ENCODE peak calls at places on chromosomes 13 and 19, in four cellular contexts. One of them, this sample, is unnamed.

GRCh38 chr13:27665333-27665732 is 43.6 kb downstream of the POLR1D start:
- DNase-seq in IMR-90: peak
- DNase-seq in esophagus muscularis mucosa: no peak
- DNase-seq in fibroblast of lung: peak
- DNase-seq in this sample: no peak

GRCh38 chr19:9828551-9829063 is 889 bp downstream of the UBL5 start:
- DNase-seq in esophagus muscularis mucosa: no peak
- DNase-seq in IMR-90: no peak
- DNase-seq in fibroblast of lung: no peak
- DNase-seq in this sample: no peak

GRCh38 chr13:113064534-113065405 is 40.8 kb upstream of the F7 start:
- DNase-seq in esophagus muscularis mucosa: no peak
- DNase-seq in IMR-90: peak
- DNase-seq in fibroblast of lung: peak
- DNase-seq in this sample: no peak

GRCh38 chr19:35043906-35044305 is 2.4 kb downstream of the HPN start:
- DNase-seq in esophagus muscularis mucosa: no peak
- DNase-seq in IMR-90: no peak
- DNase-seq in fibroblast of lung: no peak
- DNase-seq in this sample: no peak

GRCh38 chr19:28710278-28710677 is 502.7 kb downstream of the UQCRFS1 start:
- DNase-seq in esophagus muscularis mucosa: no peak
- DNase-seq in fibroblast of lung: peak
- DNase-seq in IMR-90: peak
- DNase-seq in this sample: peak

GRCh38 chr19:28351761-28352160 is 861.2 kb downstream of the UQCRFS1 start:
- DNase-seq in esophagus muscularis mucosa: peak
- DNase-seq in IMR-90: no peak
- DNase-seq in fibroblast of lung: no peak
- DNase-seq in this sample: no peak

GRCh38 chr13:60700994-60701393 is 304.0 kb downstream of the TDRD3 start:
- DNase-seq in fibroblast of lung: no peak
- DNase-seq in esophagus muscularis mucosa: no peak
- DNase-seq in IMR-90: no peak
- DNase-seq in this sample: no peak

GRCh38 chr13:98173431-98173921 is 3.6 kb downstream of the RNF113B start:
- DNase-seq in esophagus muscularis mucosa: no peak
- DNase-seq in IMR-90: peak
- DNase-seq in fibroblast of lung: peak
- DNase-seq in this sample: no peak

GRCh38 chr13:30679483-30680330 is 55.6 kb upstream of the ALOX5AP start:
- DNase-seq in IMR-90: peak
- DNase-seq in esophagus muscularis mucosa: no peak
- DNase-seq in fibroblast of lung: peak
- DNase-seq in this sample: no peak

GRCh38 chr13:25084101-25084500 is 11.8 kb upstream of the PABPC3 start:
- DNase-seq in esophagus muscularis mucosa: peak
- DNase-seq in fibroblast of lung: no peak
- DNase-seq in IMR-90: no peak
- DNase-seq in this sample: no peak

GRCh38 chr13:114110091-114110829 is 22.2 kb downstream of the RASA3 start:
- DNase-seq in esophagus muscularis mucosa: no peak
- DNase-seq in fibroblast of lung: no peak
- DNase-seq in IMR-90: no peak
- DNase-seq in this sample: peak

GRCh38 chr19:19866599-19867248 is 1.0 kb downstream of the ZNF253 start:
- DNase-seq in fibroblast of lung: peak
- DNase-seq in IMR-90: no peak
- DNase-seq in esophagus muscularis mucosa: no peak
- DNase-seq in this sample: no peak

GRCh38 chr19:46813570-46814358 is 25.4 kb upstream of the SLC1A5 start:
- DNase-seq in fibroblast of lung: peak
- DNase-seq in IMR-90: peak
- DNase-seq in esophagus muscularis mucosa: no peak
- DNase-seq in this sample: no peak

GRCh38 chr19:49339364-49340068 is 4.3 kb downstream of the CD37 start:
- DNase-seq in esophagus muscularis mucosa: peak
- DNase-seq in IMR-90: peak
- DNase-seq in fibroblast of lung: peak
- DNase-seq in this sample: no peak

GRCh38 chr13:45068036-45069001 is 52.0 kb upstream of the GTF2F2 start:
- DNase-seq in esophagus muscularis mucosa: no peak
- DNase-seq in fibroblast of lung: no peak
- DNase-seq in IMR-90: no peak
- DNase-seq in this sample: no peak

GRCh38 chr19:36331353-36332228 is 47.4 kb downstream of the ZFP14 start:
- DNase-seq in IMR-90: peak
- DNase-seq in fibroblast of lung: peak
- DNase-seq in esophagus muscularis mucosa: peak
- DNase-seq in this sample: peak

GRCh38 chr19:42528354-42529247 is at the start of gene CEACAM1:
- DNase-seq in esophagus muscularis mucosa: no peak
- DNase-seq in fibroblast of lung: no peak
- DNase-seq in IMR-90: no peak
- DNase-seq in this sample: peak

GRCh38 chr19:13906525-13906904 is 514 bp downstream of the CC2D1A start:
- DNase-seq in fibroblast of lung: no peak
- DNase-seq in esophagus muscularis mucosa: no peak
- DNase-seq in IMR-90: no peak
- DNase-seq in this sample: no peak

DNA sequence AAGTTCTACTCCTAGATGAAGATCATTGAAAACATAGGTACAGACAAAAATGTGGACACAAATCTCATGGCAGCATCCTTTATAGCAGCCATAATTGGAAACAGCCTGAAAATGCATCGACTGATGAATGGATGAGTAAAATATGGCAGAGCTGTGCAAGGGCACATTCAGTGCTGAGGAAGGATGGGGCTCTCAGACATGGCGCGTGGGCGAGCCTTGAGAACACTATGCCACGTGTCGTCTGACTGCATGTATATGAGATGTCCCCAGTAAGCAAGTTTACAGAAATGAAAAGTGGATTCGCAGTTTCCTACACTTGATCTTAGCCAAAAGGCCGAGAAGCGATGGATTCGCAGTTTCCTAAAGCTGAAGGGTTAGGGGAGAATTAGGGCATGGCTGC is 78.1 kb downstream of the RAB20 start:
- DNase-seq in IMR-90: no peak
- DNase-seq in fibroblast of lung: no peak
- DNase-seq in esophagus muscularis mucosa: no peak
- DNase-seq in this sample: no peak
- H3K4me3 ChIP-seq in IMR-90: no peak
- H3K4me3 ChIP-seq in fibroblast of lung: no peak
- H3K4me3 ChIP-seq in esophagus muscularis mucosa: no peak
- H3K4me3 ChIP-seq in this sample: no peak

GRCh38 chr13:93284056-93284455 is 57.4 kb downstream of the GPC6 start:
- DNase-seq in esophagus muscularis mucosa: no peak
- DNase-seq in IMR-90: no peak
- DNase-seq in fibroblast of lung: no peak
- DNase-seq in this sample: no peak

GRCh38 chr13:93280688-93281087 is 54.1 kb downstream of the GPC6 start:
- DNase-seq in esophagus muscularis mucosa: no peak
- DNase-seq in IMR-90: no peak
- DNase-seq in fibroblast of lung: no peak
- DNase-seq in this sample: no peak

GRCh38 chr13:93279982-93280381 is 53.4 kb downstream of the GPC6 start:
- DNase-seq in esophagus muscularis mucosa: no peak
- DNase-seq in IMR-90: no peak
- DNase-seq in fibroblast of lung: no peak
- DNase-seq in this sample: no peak

GRCh38 chr13:93286047-93286446 is 59.4 kb downstream of the GPC6 start:
- DNase-seq in esophagus muscularis mucosa: no peak
- DNase-seq in fibroblast of lung: no peak
- DNase-seq in IMR-90: no peak
- DNase-seq in this sample: no peak

DNA sequence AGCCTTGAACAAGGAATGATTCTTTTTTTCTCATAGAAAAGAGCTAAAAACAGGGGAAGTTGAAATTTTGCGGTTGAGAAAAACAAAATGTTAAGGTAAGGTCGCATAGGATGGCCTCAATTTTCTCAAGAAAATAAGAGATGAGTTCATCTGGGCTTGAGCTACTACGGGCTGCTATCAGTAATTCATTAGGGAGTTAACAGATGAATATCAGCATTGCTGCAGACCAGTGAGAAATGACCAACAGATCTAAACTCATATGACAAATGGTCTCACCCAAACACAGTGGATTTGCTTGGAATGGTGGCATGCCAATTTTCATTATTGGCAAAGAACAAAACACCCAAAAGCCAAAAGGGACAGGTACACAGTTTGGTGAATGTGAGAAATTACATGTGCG is 56.6 kb downstream of the GPC6 start:
- DNase-seq in esophagus muscularis mucosa: no peak
- DNase-seq in fibroblast of lung: no peak
- DNase-seq in IMR-90: no peak
- DNase-seq in this sample: no peak
- H3K4me3 ChIP-seq in esophagus muscularis mucosa: no peak
- H3K4me3 ChIP-seq in fibroblast of lung: no peak
- H3K4me3 ChIP-seq in IMR-90: no peak
- H3K4me3 ChIP-seq in this sample: no peak

DNA sequence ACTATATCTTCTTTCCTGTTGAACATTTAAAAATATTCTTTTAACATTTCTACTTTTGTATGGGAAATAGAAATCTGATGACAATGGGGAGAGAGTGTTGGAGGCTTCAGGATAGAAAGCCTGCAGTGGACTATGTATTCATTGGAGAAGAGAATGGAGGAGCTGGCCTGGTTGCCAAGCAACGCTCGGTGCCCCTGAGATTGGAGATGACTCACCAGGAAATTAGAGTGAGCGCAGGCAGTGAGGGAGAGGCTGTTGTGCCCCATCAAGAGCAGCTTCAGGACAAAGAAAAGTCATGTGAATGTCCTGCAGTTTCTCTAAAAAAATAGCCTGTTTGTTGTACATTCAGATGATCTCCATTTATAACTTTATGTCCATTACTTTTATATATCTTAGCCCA is 48.7 kb upstream of the ZNF835 start:
- DNase-seq in IMR-90: no peak
- DNase-seq in fibroblast of lung: no peak
- DNase-seq in esophagus muscularis mucosa: no peak
- DNase-seq in this sample: no peak
- H3K4me3 ChIP-seq in IMR-90: no peak
- H3K4me3 ChIP-seq in fibroblast of lung: no peak
- H3K4me3 ChIP-seq in esophagus muscularis mucosa: no peak
- H3K4me3 ChIP-seq in this sample: no peak

GRCh38 chr19:7907544-7907943 is 3.9 kb downstream of the MAP2K7 start:
- DNase-seq in esophagus muscularis mucosa: no peak
- DNase-seq in IMR-90: no peak
- DNase-seq in fibroblast of lung: no peak
- DNase-seq in this sample: no peak

GRCh38 chr19:7905859-7906258 is 2.2 kb downstream of the MAP2K7 start:
- DNase-seq in fibroblast of lung: no peak
- DNase-seq in IMR-90: no peak
- DNase-seq in esophagus muscularis mucosa: no peak
- DNase-seq in this sample: no peak

GRCh38 chr19:7908078-7908699 is 4.5 kb downstream of the MAP2K7 start:
- DNase-seq in fibroblast of lung: no peak
- DNase-seq in IMR-90: no peak
- DNase-seq in esophagus muscularis mucosa: no peak
- DNase-seq in this sample: no peak

GRCh38 chr19:7908742-7909461 is 5.2 kb downstream of the MAP2K7 start:
- DNase-seq in IMR-90: no peak
- DNase-seq in fibroblast of lung: no peak
- DNase-seq in esophagus muscularis mucosa: no peak
- DNase-seq in this sample: no peak

GRCh38 chr19:7907122-7907521 is 3.4 kb downstream of the MAP2K7 start:
- DNase-seq in IMR-90: no peak
- DNase-seq in esophagus muscularis mucosa: no peak
- DNase-seq in fibroblast of lung: no peak
- DNase-seq in this sample: no peak
- H3K4me3 ChIP-seq in IMR-90: no peak
- H3K4me3 ChIP-seq in esophagus muscularis mucosa: no peak
- H3K4me3 ChIP-seq in fibroblast of lung: no peak
- H3K4me3 ChIP-seq in this sample: no peak

GRCh38 chr19:50555033-50555432 is 13.2 kb downstream of the LRRC4B start:
- DNase-seq in fibroblast of lung: no peak
- DNase-seq in IMR-90: no peak
- DNase-seq in esophagus muscularis mucosa: no peak
- DNase-seq in this sample: no peak

GRCh38 chr19:50554212-50554611 is 14.0 kb downstream of the LRRC4B start:
- DNase-seq in fibroblast of lung: no peak
- DNase-seq in esophagus muscularis mucosa: no peak
- DNase-seq in IMR-90: no peak
- DNase-seq in this sample: no peak

GRCh38 chr19:50557009-50557613 is 11.1 kb downstream of the LRRC4B start:
- DNase-seq in fibroblast of lung: no peak
- DNase-seq in esophagus muscularis mucosa: no peak
- DNase-seq in IMR-90: no peak
- DNase-seq in this sample: no peak

GRCh38 chr19:50556236-50557008 is 11.8 kb downstream of the LRRC4B start:
- DNase-seq in IMR-90: peak
- DNase-seq in fibroblast of lung: peak
- DNase-seq in esophagus muscularis mucosa: no peak
- DNase-seq in this sample: peak

DNA sequence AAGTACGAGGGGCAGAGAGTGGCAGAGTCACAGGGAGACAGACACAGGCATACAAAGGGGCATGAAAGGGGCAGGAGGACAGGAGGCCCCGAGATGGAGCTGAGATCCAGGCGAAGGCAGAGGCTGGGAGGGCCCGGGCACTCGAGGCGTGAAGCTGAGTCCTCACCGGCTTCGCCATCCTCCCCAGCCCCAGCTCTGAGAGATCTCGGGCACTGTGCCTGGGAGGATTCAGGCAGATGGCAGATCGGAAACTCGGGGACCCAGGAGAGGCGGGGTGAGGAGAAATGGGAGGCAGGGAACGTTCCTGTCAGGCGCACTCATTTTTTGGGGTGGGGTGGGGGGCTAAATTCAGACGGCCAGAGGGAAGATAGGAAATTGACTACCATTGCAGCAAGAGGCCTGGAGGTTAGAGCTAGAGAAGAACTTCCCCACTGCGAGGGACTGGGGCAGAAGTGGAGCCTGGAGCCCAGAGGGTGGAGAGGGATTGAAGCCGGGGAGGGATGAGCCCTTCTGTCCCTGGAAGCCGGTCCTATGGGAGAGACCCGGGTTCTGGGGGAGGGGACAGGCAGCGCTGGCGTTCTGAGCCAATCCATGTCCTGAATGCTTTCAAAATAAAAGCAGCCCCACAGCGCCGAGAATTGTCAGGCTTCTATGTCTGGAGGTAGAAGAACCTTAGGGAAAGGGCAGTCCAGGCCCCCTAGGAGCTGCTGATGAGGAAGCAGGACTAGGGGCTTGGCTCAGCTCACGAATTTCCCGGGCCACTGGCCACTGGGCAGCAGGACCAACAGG is 12.6 kb downstream of the LRRC4B start:
- DNase-seq in esophagus muscularis mucosa: no peak
- DNase-seq in IMR-90: no peak
- DNase-seq in fibroblast of lung: no peak
- DNase-seq in this sample: no peak
- H3K4me3 ChIP-seq in esophagus muscularis mucosa: peak
- H3K4me3 ChIP-seq in IMR-90: no peak
- H3K4me3 ChIP-seq in fibroblast of lung: no peak
- H3K4me3 ChIP-seq in this sample: peak

This sample was measured in Jurkat, Clone E6-1.